ENCODE peak calls at places on chromosomes 2 and 18, in six cellular contexts. D, F, G, L, R and I are unnamed samples.

GRCh38 chr18:37019157-37019571 is 190.2 kb downstream of the KIAA1328 start:
- DNase-seq in G (no peak), R (peak), D (no peak), F (no peak), L (peak), I (no peak)

GRCh38 chr2:218260166-218260565 is 649 bp upstream of the GPBAR1 start:
- DNase-seq in F (no peak), G (no peak), L (no peak), D (no peak), R (no peak), I (no peak)

GRCh38 chr18:8151176-8151575 is 458.1 kb upstream of the RAB12 start:
- DNase-seq in G (no peak), F (no peak), R (no peak), D (no peak), L (no peak), I (no peak)

GRCh38 chr2:12738112-12738485 is 21.4 kb downstream of the TRIB2 start:
- DNase-seq in D (no peak), L (no peak), G (no peak), R (no peak), F (no peak), I (peak)

GRCh38 chr2:164764996-164765395 is 76.6 kb downstream of the COBLL1 start:
- DNase-seq in D (no peak), G (no peak), L (no peak), R (no peak), F (no peak), I (no peak)

GRCh38 chr2:26742053-26742770 is 21.9 kb upstream of the SLC35F6 start:
- DNase-seq in F (no peak), R (no peak), G (no peak), D (no peak), L (no peak), I (no peak)

GRCh38 chr2:16633632-16634430 is 31.8 kb downstream of the CYRIA start:
- DNase-seq in G (peak), L (no peak), D (no peak), R (no peak), F (no peak), I (peak)

GRCh38 chr18:45687617-45688016 is 36.4 kb upstream of the SLC14A1 start:
- DNase-seq in L (no peak), G (peak), F (no peak), R (no peak), D (no peak), I (no peak)

GRCh38 chr2:36663851-36664715 is 32.4 kb upstream of the VIT start:
- DNase-seq in D (peak), F (no peak), G (peak), R (peak), L (no peak), I (peak)

GRCh38 chr2:86290596-86291327 is 46.7 kb downstream of the REEP1 start:
- DNase-seq in D (no peak), R (no peak), F (no peak), L (no peak), G (no peak), I (no peak)

GRCh38 chr18:23183356-23184150 is 48.3 kb downstream of the CABLES1 start:
- DNase-seq in L (no peak), R (no peak), D (no peak), G (no peak), F (no peak), I (no peak)

GRCh38 chr2:17646096-17646554 is 105.6 kb downstream of the VSNL1 start:
- DNase-seq in D (peak), G (peak), R (peak), F (peak), L (no peak), I (peak)

GRCh38 chr2:162266468-162266754 is 23.2 kb upstream of the FAP start:
- DNase-seq in G (no peak), D (no peak), R (no peak), L (no peak), F (no peak), I (no peak)

GRCh38 chr2:53970095-53970897 is 497 bp downstream of the PSME4 start:
- DNase-seq in F (peak), G (peak), D (peak), R (peak), L (peak), I (peak)

GRCh38 chr2:206277503-206277902 is 3.0 kb downstream of the ZDBF2 start:
- DNase-seq in D (no peak), F (no peak), G (no peak), R (no peak), L (no peak), I (no peak)

GRCh38 chr2:206274434-206275273 is at the start of gene ZDBF2:
- DNase-seq in L (peak), F (peak), D (peak), R (no peak), G (peak), I (peak)

GRCh38 chr2:206276169-206276927 is 1.9 kb downstream of the ZDBF2 start:
- DNase-seq in G (no peak), R (no peak), F (no peak), D (no peak), L (no peak), I (peak)

GRCh38 chr2:206271066-206271465 is 3.4 kb upstream of the ZDBF2 start:
- DNase-seq in G (no peak), F (no peak), L (no peak), R (no peak), D (no peak), I (no peak)

GRCh38 chr2:206275274-206276160 is 1.1 kb downstream of the ZDBF2 start:
- DNase-seq in R (no peak), L (no peak), F (no peak), D (no peak), G (no peak), I (peak)
- TF ChIP-seq JUN in R (no peak), L (no peak), F (no peak), D (no peak), G (no peak), I (no peak)

DNA sequence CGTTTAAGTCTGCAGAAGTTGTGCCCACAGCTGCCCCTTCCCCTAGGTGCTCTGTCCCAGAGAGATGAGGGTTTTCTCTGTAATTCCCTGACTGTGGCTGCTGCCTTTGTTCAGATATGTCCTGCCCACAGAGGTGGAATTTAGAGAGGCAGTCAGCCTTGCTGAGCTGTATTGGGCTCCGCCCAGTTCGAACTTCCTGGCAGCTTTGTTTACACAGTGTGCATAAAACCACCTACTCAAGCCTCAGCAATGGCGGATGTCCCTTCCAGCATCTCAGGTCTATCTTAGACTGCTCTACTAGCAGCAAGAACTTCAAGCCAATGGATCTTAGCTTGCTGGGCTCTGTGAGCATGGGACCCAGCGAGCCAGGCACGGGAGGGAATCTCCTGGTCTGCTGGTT is 48.1 kb downstream of the LHCGR start:
- DNase-seq in R (peak), D (no peak), G (no peak), L (no peak), F (no peak), I (no peak)
- TF ChIP-seq JUN in R (no peak), D (no peak), G (no peak), L (no peak), F (no peak), I (no peak)

GRCh38 chr18:12597775-12598174 is 60.1 kb downstream of the SPIRE1 start:
- DNase-seq in L (no peak), R (peak), F (no peak), G (no peak), D (peak), I (peak)
- TF ChIP-seq JUN in L (no peak), R (no peak), F (no peak), G (no peak), D (no peak), I (peak)

GRCh38 chr2:216837740-216838139 is 22.1 kb downstream of the TNP1 start:
- DNase-seq in F (no peak), D (no peak), G (no peak), L (no peak), R (no peak), I (no peak)

GRCh38 chr2:216842634-216843033 is 17.2 kb downstream of the TNP1 start:
- DNase-seq in G (no peak), D (no peak), R (no peak), L (no peak), F (no peak), I (no peak)

GRCh38 chr2:216845426-216845825 is 14.4 kb downstream of the TNP1 start:
- DNase-seq in G (no peak), L (no peak), F (no peak), R (no peak), D (no peak), I (no peak)

GRCh38 chr2:216838146-216838545 is 21.7 kb downstream of the TNP1 start:
- DNase-seq in L (no peak), F (no peak), R (no peak), D (no peak), G (no peak), I (no peak)

DNA sequence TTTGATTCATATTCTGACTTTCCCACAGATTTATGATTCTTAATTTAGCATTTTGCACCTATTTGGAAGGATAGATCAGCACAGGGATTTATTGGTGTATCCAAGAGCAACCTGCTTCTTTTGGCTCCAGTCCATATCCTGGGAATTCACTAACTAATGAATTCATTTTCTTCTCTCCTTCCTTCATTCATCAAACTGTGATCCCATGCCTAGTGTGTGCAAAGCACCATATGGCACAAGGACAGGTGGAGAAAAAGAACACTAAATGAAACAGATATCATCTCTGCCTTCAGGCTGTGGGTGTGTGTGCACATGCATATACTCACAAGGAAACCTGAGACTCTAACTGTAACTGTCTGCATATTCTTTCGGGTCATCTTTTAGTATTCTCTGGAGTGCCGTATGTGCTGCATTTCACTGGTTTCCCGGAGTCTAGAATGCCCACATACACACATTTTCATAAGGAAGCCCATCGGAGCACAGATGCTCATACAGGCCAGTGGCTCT is 20.2 kb downstream of the TNP1 start:
- DNase-seq in R (no peak), L (no peak), D (no peak), G (no peak), F (no peak), I (no peak)
- TF ChIP-seq JUN in R (no peak), L (no peak), D (no peak), G (no peak), F (no peak), I (no peak)

GRCh38 chr18:60047556-60047955 is 147.8 kb downstream of the PMAIP1 start:
- DNase-seq in L (no peak), D (no peak), R (no peak), F (no peak), G (no peak), I (peak)
- TF ChIP-seq JUN in L (no peak), D (no peak), R (no peak), F (no peak), G (no peak), I (no peak)

GRCh38 chr2:503288-503999 is 173.8 kb downstream of the TMEM18 start:
- DNase-seq in R (no peak), L (no peak), F (no peak), G (no peak), D (no peak), I (no peak)
- TF ChIP-seq JUN in R (no peak), L (no peak), F (no peak), G (no peak), D (no peak), I (no peak)

DNA sequence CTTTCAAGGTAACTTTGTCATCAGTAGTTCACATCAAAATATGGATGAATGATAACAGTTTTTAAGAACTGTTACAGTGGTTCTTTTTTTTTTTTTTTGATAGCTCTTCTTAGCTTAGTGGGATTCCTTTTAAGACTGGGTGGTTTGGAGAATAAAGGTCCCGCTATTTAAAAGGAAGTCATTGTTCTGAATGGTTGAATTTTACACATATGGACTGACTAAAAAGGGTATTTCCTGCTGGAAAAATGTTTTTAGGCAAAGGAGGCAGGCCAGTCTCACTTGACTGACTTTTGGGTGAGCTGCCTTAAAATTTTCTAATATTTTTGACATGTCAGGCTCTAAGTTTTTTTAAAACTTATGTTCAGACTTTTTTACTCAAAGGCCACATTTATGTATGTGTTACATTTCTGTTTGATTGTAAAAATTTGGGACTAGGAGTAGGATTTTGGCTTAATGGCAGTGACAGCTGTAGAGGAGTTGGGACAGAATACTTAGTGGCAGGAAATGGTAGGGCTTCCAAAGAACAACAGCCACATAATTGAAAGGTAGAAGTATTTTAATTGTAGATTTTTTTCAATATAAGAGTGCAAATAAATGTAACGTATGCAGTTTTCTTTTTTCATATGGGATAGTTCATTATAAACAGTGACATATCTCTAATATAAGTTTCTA is 13.7 kb downstream of the VAPA start:
- DNase-seq in G (no peak), D (no peak), R (no peak), L (no peak), F (no peak), I (no peak)
- TF ChIP-seq JUN in G (no peak), D (no peak), R (no peak), L (no peak), F (no peak), I (no peak)

GRCh38 chr2:8543065-8543411 is 138.8 kb upstream of the ID2 start:
- DNase-seq in F (no peak), L (no peak), D (no peak), G (no peak), R (no peak), I (no peak)

GRCh38 chr2:8544786-8545631 is 136.8 kb upstream of the ID2 start:
- DNase-seq in F (peak), R (peak), G (peak), D (peak), L (no peak), I (no peak)

GRCh38 chr2:8542381-8543064 is 139.3 kb upstream of the ID2 start:
- DNase-seq in L (no peak), R (no peak), F (no peak), D (no peak), G (no peak), I (no peak)

GRCh38 chr2:8544168-8544785 is 137.6 kb upstream of the ID2 start:
- DNase-seq in G (no peak), L (no peak), F (no peak), D (no peak), R (no peak), I (no peak)

GRCh38 chr2:8543412-8544167 is 138.3 kb upstream of the ID2 start:
- DNase-seq in G (no peak), F (no peak), L (no peak), R (no peak), D (no peak), I (no peak)
- TF ChIP-seq JUN in G (no peak), F (no peak), L (no peak), R (no peak), D (no peak), I (no peak)

GRCh38 chr2:199940373-199940772 is 14.9 kb downstream of the TYW5 start:
- DNase-seq in D (peak), F (no peak), L (no peak), R (peak), G (no peak), I (peak)
- TF ChIP-seq JUN in D (no peak), F (no peak), L (no peak), R (no peak), G (no peak), I (no peak)

GRCh38 chr2:231162036-231162345 is 36.4 kb upstream of the ARMC9 start:
- DNase-seq in L (no peak), R (no peak), F (no peak), G (no peak), D (no peak), I (peak)
- TF ChIP-seq JUN in L (no peak), R (no peak), F (no peak), G (no peak), D (no peak), I (peak)